ENCODE peak calls at places on chromosome 12, in seven cellular contexts. One of them, this sample, is unnamed.

GRCh38 chr12:115375188-115375991 is 691.4 kb upstream of the TBX3 start:
- DNase-seq in K562: no peak
- DNase-seq in H1: no peak
- DNase-seq in suprapubic skin: no peak
- DNase-seq in stomach: no peak
- DNase-seq in esophagus muscularis mucosa: peak
- DNase-seq in sigmoid colon: no peak
- DNase-seq in this sample: no peak

GRCh38 chr12:8033153-8034044 is 883 bp downstream of the FOXJ2 start:
- DNase-seq in sigmoid colon: peak
- DNase-seq in H1: no peak
- DNase-seq in esophagus muscularis mucosa: no peak
- DNase-seq in K562: peak
- DNase-seq in suprapubic skin: no peak
- DNase-seq in stomach: no peak
- DNase-seq in this sample: peak

GRCh38 chr12:32444895-32445294 is 45.5 kb downstream of the FGD4 start:
- DNase-seq in H1: no peak
- DNase-seq in sigmoid colon: no peak
- DNase-seq in suprapubic skin: no peak
- DNase-seq in K562: no peak
- DNase-seq in esophagus muscularis mucosa: no peak
- DNase-seq in stomach: no peak
- DNase-seq in this sample: no peak

GRCh38 chr12:80641936-80642335 is 65.5 kb upstream of the MYF6 start:
- DNase-seq in sigmoid colon: no peak
- DNase-seq in suprapubic skin: no peak
- DNase-seq in K562: no peak
- DNase-seq in stomach: no peak
- DNase-seq in esophagus muscularis mucosa: no peak
- DNase-seq in H1: no peak
- DNase-seq in this sample: no peak

GRCh38 chr12:106251636-106252035 is 3.8 kb upstream of the CKAP4 start:
- DNase-seq in suprapubic skin: peak
- DNase-seq in esophagus muscularis mucosa: no peak
- DNase-seq in H1: peak
- DNase-seq in stomach: no peak
- DNase-seq in K562: no peak
- DNase-seq in sigmoid colon: no peak
- DNase-seq in this sample: no peak

GRCh38 chr12:122834921-122835692 is at the start of gene HIP1R:
- DNase-seq in K562: peak
- DNase-seq in stomach: peak
- DNase-seq in sigmoid colon: peak
- DNase-seq in H1: peak
- DNase-seq in esophagus muscularis mucosa: no peak
- DNase-seq in suprapubic skin: peak
- DNase-seq in this sample: peak

GRCh38 chr12:11862794-11863193 is 207.9 kb upstream of the BCL2L14 start:
- DNase-seq in sigmoid colon: no peak
- DNase-seq in H1: no peak
- DNase-seq in esophagus muscularis mucosa: no peak
- DNase-seq in stomach: no peak
- DNase-seq in K562: no peak
- DNase-seq in suprapubic skin: no peak
- DNase-seq in this sample: no peak

GRCh38 chr12:40203060-40203430 is 21.8 kb upstream of the LRRK2 start:
- DNase-seq in H1: no peak
- DNase-seq in stomach: no peak
- DNase-seq in esophagus muscularis mucosa: no peak
- DNase-seq in sigmoid colon: no peak
- DNase-seq in K562: no peak
- DNase-seq in suprapubic skin: no peak
- DNase-seq in this sample: no peak

GRCh38 chr12:105878964-105879363 is 259.8 kb downstream of the NUAK1 start:
- DNase-seq in esophagus muscularis mucosa: no peak
- DNase-seq in sigmoid colon: no peak
- DNase-seq in K562: no peak
- DNase-seq in suprapubic skin: no peak
- DNase-seq in stomach: no peak
- DNase-seq in H1: no peak
- DNase-seq in this sample: no peak

GRCh38 chr12:111598637-111599458 is at the start of gene ATXN2:
- DNase-seq in suprapubic skin: no peak
- DNase-seq in sigmoid colon: peak
- DNase-seq in stomach: peak
- DNase-seq in H1: no peak
- DNase-seq in esophagus muscularis mucosa: no peak
- DNase-seq in K562: peak
- DNase-seq in this sample: peak

GRCh38 chr12:15662983-15663659 is 126.1 kb downstream of the EPS8 start:
- DNase-seq in suprapubic skin: no peak
- DNase-seq in stomach: no peak
- DNase-seq in esophagus muscularis mucosa: no peak
- DNase-seq in sigmoid colon: no peak
- DNase-seq in H1: no peak
- DNase-seq in K562: no peak
- DNase-seq in this sample: no peak

GRCh38 chr12:105020241-105020962 is 34.3 kb downstream of the NOPCHAP1 start:
- DNase-seq in K562: no peak
- DNase-seq in H1: no peak
- DNase-seq in stomach: no peak
- DNase-seq in suprapubic skin: no peak
- DNase-seq in sigmoid colon: no peak
- DNase-seq in esophagus muscularis mucosa: no peak
- DNase-seq in this sample: no peak

GRCh38 chr12:120834489-120835303 is 69.5 kb downstream of the SPPL3 start:
- DNase-seq in K562: no peak
- DNase-seq in sigmoid colon: no peak
- DNase-seq in esophagus muscularis mucosa: no peak
- DNase-seq in stomach: no peak
- DNase-seq in suprapubic skin: no peak
- DNase-seq in H1: no peak
- DNase-seq in this sample: no peak

GRCh38 chr12:48739618-48740269 is 23.2 kb upstream of the CCNT1 start:
- DNase-seq in K562: no peak
- DNase-seq in suprapubic skin: no peak
- DNase-seq in esophagus muscularis mucosa: no peak
- DNase-seq in sigmoid colon: no peak
- DNase-seq in H1: no peak
- DNase-seq in stomach: no peak
- DNase-seq in this sample: no peak

GRCh38 chr12:105231396-105231795 is 4.6 kb downstream of the APPL2 start:
- DNase-seq in K562: no peak
- DNase-seq in esophagus muscularis mucosa: no peak
- DNase-seq in sigmoid colon: no peak
- DNase-seq in H1: no peak
- DNase-seq in stomach: no peak
- DNase-seq in suprapubic skin: no peak
- DNase-seq in this sample: peak

GRCh38 chr12:131061041-131061806 is 107.5 kb downstream of the ADGRD1 start:
- DNase-seq in stomach: no peak
- DNase-seq in K562: no peak
- DNase-seq in esophagus muscularis mucosa: no peak
- DNase-seq in sigmoid colon: no peak
- DNase-seq in suprapubic skin: peak
- DNase-seq in H1: no peak
- DNase-seq in this sample: no peak

GRCh38 chr12:130633771-130634170 is 82.3 kb downstream of the RIMBP2 start:
- DNase-seq in suprapubic skin: peak
- DNase-seq in esophagus muscularis mucosa: no peak
- DNase-seq in K562: no peak
- DNase-seq in stomach: peak
- DNase-seq in H1: peak
- DNase-seq in sigmoid colon: peak
- DNase-seq in this sample: peak

GRCh38 chr12:3278681-3279414 is 201.7 kb downstream of the TSPAN9 start:
- DNase-seq in stomach: no peak
- DNase-seq in suprapubic skin: no peak
- DNase-seq in H1: no peak
- DNase-seq in K562: no peak
- DNase-seq in esophagus muscularis mucosa: no peak
- DNase-seq in sigmoid colon: no peak
- DNase-seq in this sample: no peak

GRCh38 chr12:52147983-52148540 is 43.8 kb downstream of the KRT80 start:
- DNase-seq in sigmoid colon: no peak
- DNase-seq in K562: no peak
- DNase-seq in esophagus muscularis mucosa: no peak
- DNase-seq in suprapubic skin: no peak
- DNase-seq in H1: no peak
- DNase-seq in stomach: no peak
- DNase-seq in this sample: no peak

GRCh38 chr12:27583057-27583797 is 59.2 kb downstream of the PPFIBP1 start:
- DNase-seq in suprapubic skin: no peak
- DNase-seq in esophagus muscularis mucosa: no peak
- DNase-seq in sigmoid colon: no peak
- DNase-seq in stomach: no peak
- DNase-seq in H1: no peak
- DNase-seq in K562: no peak
- DNase-seq in this sample: no peak

GRCh38 chr12:77608157-77608755 is 222.4 kb upstream of the NAV3 start:
- DNase-seq in K562: no peak
- DNase-seq in suprapubic skin: no peak
- DNase-seq in sigmoid colon: no peak
- DNase-seq in H1: no peak
- DNase-seq in esophagus muscularis mucosa: no peak
- DNase-seq in stomach: no peak
- DNase-seq in this sample: no peak

GRCh38 chr12:77599782-77600491 is 230.8 kb upstream of the NAV3 start:
- DNase-seq in K562: no peak
- DNase-seq in esophagus muscularis mucosa: no peak
- DNase-seq in stomach: no peak
- DNase-seq in sigmoid colon: no peak
- DNase-seq in suprapubic skin: no peak
- DNase-seq in H1: no peak
- DNase-seq in this sample: no peak

GRCh38 chr12:77601069-77601468 is 229.6 kb upstream of the NAV3 start:
- DNase-seq in suprapubic skin: no peak
- DNase-seq in stomach: no peak
- DNase-seq in esophagus muscularis mucosa: no peak
- DNase-seq in H1: no peak
- DNase-seq in sigmoid colon: no peak
- DNase-seq in K562: no peak
- DNase-seq in this sample: no peak

GRCh38 chr12:77606348-77606747 is 224.3 kb upstream of the NAV3 start:
- DNase-seq in K562: no peak
- DNase-seq in H1: no peak
- DNase-seq in suprapubic skin: no peak
- DNase-seq in sigmoid colon: no peak
- DNase-seq in esophagus muscularis mucosa: no peak
- DNase-seq in stomach: no peak
- DNase-seq in this sample: no peak

GRCh38 chr12:77603923-77604322 is 226.8 kb upstream of the NAV3 start:
- DNase-seq in suprapubic skin: no peak
- DNase-seq in stomach: no peak
- DNase-seq in K562: no peak
- DNase-seq in H1: no peak
- DNase-seq in esophagus muscularis mucosa: no peak
- DNase-seq in sigmoid colon: no peak
- DNase-seq in this sample: no peak
- TF ChIP-seq EP300 in suprapubic skin: no peak
- TF ChIP-seq EP300 in stomach: no peak
- TF ChIP-seq EP300 in K562: no peak
- TF ChIP-seq EP300 in H1: no peak
- TF ChIP-seq EP300 in esophagus muscularis mucosa: no peak
- TF ChIP-seq EP300 in sigmoid colon: no peak
- TF ChIP-seq EP300 in this sample: no peak

GRCh38 chr12:96120359-96121100 is 73.6 kb upstream of the ELK3 start:
- DNase-seq in suprapubic skin: no peak
- DNase-seq in stomach: no peak
- DNase-seq in sigmoid colon: no peak
- DNase-seq in K562: peak
- DNase-seq in esophagus muscularis mucosa: no peak
- DNase-seq in H1: no peak
- DNase-seq in this sample: peak
- TF ChIP-seq POLR2AphosphoS5 in suprapubic skin: no peak
- TF ChIP-seq POLR2AphosphoS5 in stomach: no peak
- TF ChIP-seq POLR2AphosphoS5 in sigmoid colon: no peak
- TF ChIP-seq POLR2AphosphoS5 in K562: no peak
- TF ChIP-seq POLR2AphosphoS5 in esophagus muscularis mucosa: no peak
- TF ChIP-seq POLR2AphosphoS5 in H1: no peak
- TF ChIP-seq POLR2AphosphoS5 in this sample: no peak

GRCh38 chr12:113930249-113930648 is 35.9 kb downstream of the RBM19 start:
- DNase-seq in K562: no peak
- DNase-seq in sigmoid colon: no peak
- DNase-seq in H1: no peak
- DNase-seq in stomach: no peak
- DNase-seq in esophagus muscularis mucosa: no peak
- DNase-seq in suprapubic skin: no peak
- DNase-seq in this sample: no peak
- TF ChIP-seq EP300 in K562: no peak
- TF ChIP-seq EP300 in sigmoid colon: no peak
- TF ChIP-seq EP300 in H1: no peak
- TF ChIP-seq EP300 in stomach: no peak
- TF ChIP-seq EP300 in esophagus muscularis mucosa: no peak
- TF ChIP-seq EP300 in suprapubic skin: no peak
- TF ChIP-seq EP300 in this sample: no peak

GRCh38 chr12:69067713-69068112 is 134.7 kb upstream of the CPM start:
- DNase-seq in esophagus muscularis mucosa: no peak
- DNase-seq in sigmoid colon: no peak
- DNase-seq in suprapubic skin: no peak
- DNase-seq in stomach: no peak
- DNase-seq in H1: no peak
- DNase-seq in K562: no peak
- DNase-seq in this sample: no peak

GRCh38 chr12:69070319-69071090 is 137.5 kb upstream of the CPM start:
- DNase-seq in sigmoid colon: peak
- DNase-seq in suprapubic skin: no peak
- DNase-seq in K562: peak
- DNase-seq in esophagus muscularis mucosa: no peak
- DNase-seq in stomach: peak
- DNase-seq in H1: peak
- DNase-seq in this sample: peak

GRCh38 chr12:69066420-69067373 is 133.7 kb upstream of the CPM start:
- DNase-seq in sigmoid colon: no peak
- DNase-seq in suprapubic skin: no peak
- DNase-seq in stomach: no peak
- DNase-seq in K562: no peak
- DNase-seq in H1: no peak
- DNase-seq in esophagus muscularis mucosa: no peak
- DNase-seq in this sample: no peak

GRCh38 chr12:69069479-69069878 is 136.5 kb upstream of the CPM start:
- DNase-seq in stomach: no peak
- DNase-seq in suprapubic skin: no peak
- DNase-seq in esophagus muscularis mucosa: no peak
- DNase-seq in K562: no peak
- DNase-seq in H1: no peak
- DNase-seq in sigmoid colon: no peak
- DNase-seq in this sample: no peak

DNA sequence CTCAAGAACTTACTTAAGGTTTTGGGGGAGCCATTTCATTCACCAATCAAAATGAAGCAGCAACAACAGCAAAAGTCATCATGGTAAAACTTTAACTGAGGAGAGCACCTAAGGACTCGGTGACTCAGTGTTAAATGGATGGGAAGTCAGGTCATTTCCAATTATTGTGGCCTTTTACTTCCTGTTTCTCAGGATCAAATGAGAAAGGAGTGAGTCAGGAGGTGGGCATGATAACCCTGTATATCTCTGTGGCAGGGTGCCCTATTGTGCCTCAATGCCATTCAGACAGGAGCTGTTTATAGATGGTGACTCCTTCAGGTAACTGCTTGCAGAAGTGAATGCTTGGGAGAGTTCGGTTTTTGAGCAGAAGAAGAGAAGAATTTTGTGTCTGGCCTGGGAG is 135.5 kb upstream of the CPM start:
- DNase-seq in H1: no peak
- DNase-seq in stomach: peak
- DNase-seq in esophagus muscularis mucosa: no peak
- DNase-seq in sigmoid colon: no peak
- DNase-seq in K562: no peak
- DNase-seq in suprapubic skin: no peak
- DNase-seq in this sample: peak
- TF ChIP-seq POLR2AphosphoS5 in H1: no peak
- TF ChIP-seq POLR2AphosphoS5 in stomach: peak
- TF ChIP-seq POLR2AphosphoS5 in esophagus muscularis mucosa: no peak
- TF ChIP-seq POLR2AphosphoS5 in sigmoid colon: no peak
- TF ChIP-seq POLR2AphosphoS5 in K562: no peak
- TF ChIP-seq POLR2AphosphoS5 in suprapubic skin: no peak
- TF ChIP-seq POLR2AphosphoS5 in this sample: peak

This sample was measured in transverse colon.